ENCODE peak calls at places on chromosomes 4 and X, in eight cellular contexts. J is T-cell; Z is stimulated activated CD4-positive, alpha-beta T cell treated with anti-CD3 and anti-CD28 coated beads, Interleukin-12 subunit alpha, Interleukin-12 subunit beta, amount 100 ng/mL, for 48 hours; P is neural crest cell; S is MV-4-11; D is lower leg skin; Y is amniotic stem cell; I is stimulated activated CD8-positive, alpha-beta memory T cell treated with anti-CD3 and anti-CD28 coated beads, Interleukin-4, amount 100 ng/mL, for 24 hours. O is an unnamed sample.

GRCh38 chr4:126541820-126542219 is 1090.9 kb upstream of the INTU start:
- DNase-seq in S (no peak), I (no peak), P (no peak), D (no peak), Z (no peak), Y (no peak), J (no peak), O (no peak)

GRCh38 chr4:126023946-126024345 is 709.2 kb downstream of the FAT4 start:
- DNase-seq in Z (no peak), I (no peak), Y (no peak), P (no peak), S (no peak), J (no peak), D (peak; percentile 70), O (no peak)

GRCh38 chr4:16772366-16772850 is 126.0 kb downstream of the LDB2 start:
- DNase-seq in I (no peak), J (no peak), P (no peak), S (no peak), Z (no peak), Y (no peak), D (no peak), O (no peak)

GRCh38 chr4:20318899-20319291 is 67.2 kb downstream of the SLIT2 start:
- DNase-seq in D (no peak), J (no peak), Z (no peak), I (no peak), S (no peak), Y (no peak), P (no peak), O (no peak)

GRCh38 chr4:73978886-73979285 is 2.9 kb downstream of the PF4 start:
- DNase-seq in Y (peak; percentile 51), P (no peak), J (no peak), I (no peak), Z (no peak), D (no peak), S (no peak), O (no peak)

GRCh38 chrX:154011376-154012335 is 8.0 kb downstream of the IRAK1 start:
- DNase-seq in P (no peak), I (no peak), Y (no peak), S (no peak), Z (no peak), J (no peak), D (no peak), O (no peak)

GRCh38 chr4:48017108-48017527 is 546 bp downstream of the NIPAL1 start:
- DNase-seq in Z (peak; percentile 35), D (peak; percentile 87), J (no peak), I (peak; percentile 58), Y (no peak), S (no peak), P (peak; percentile 18), O (peak; percentile 64)

GRCh38 chr4:157992038-157992706 is 180.7 kb downstream of the GASK1B start:
- DNase-seq in Z (no peak), S (peak; percentile 89), D (no peak), P (peak; percentile 61), Y (peak; percentile 69), J (no peak), I (no peak), O (no peak)

GRCh38 chr4:83922419-83922818 is 386.5 kb downstream of the GPAT3 start:
- DNase-seq in S (no peak), Y (no peak), P (no peak), Z (no peak), J (no peak), D (no peak), I (no peak), O (no peak)

GRCh38 chr4:80207172-80207583 is 9.9 kb downstream of the PRDM8 start:
- DNase-seq in I (no peak), P (no peak), J (no peak), S (no peak), D (no peak), Z (no peak), Y (no peak), O (no peak)

GRCh38 chr4:123421942-123422781 is 25.6 kb downstream of the SPRY1 start:
- DNase-seq in P (no peak), S (no peak), I (no peak), J (no peak), Y (no peak), Z (no peak), D (no peak), O (no peak)

GRCh38 chr4:40234519-40235039 is 37.7 kb downstream of the RHOH start:
- DNase-seq in Y (no peak), D (no peak), Z (no peak), I (no peak), P (no peak), J (no peak), S (no peak), O (no peak)

GRCh38 chrX:15050395-15050794 is 177.2 kb downstream of the MOSPD2 start:
- DNase-seq in Y (no peak), J (no peak), S (no peak), I (no peak), Z (no peak), P (no peak), D (no peak), O (no peak)

GRCh38 chr4:182238355-182238931 is 4.8 kb upstream of the TENM3 start:
- DNase-seq in I (no peak), D (no peak), Y (no peak), Z (no peak), P (no peak), S (no peak), J (no peak), O (no peak)

O was measured in sigmoid colon.